ENCODE peak calls at places on chromosomes 3 and 15, in five cellular contexts. O is sigmoid colon, C is osteocyte, I is WTC11, H is cardiac fibroblast. X is an unnamed sample.

GRCh38 chr3:165259518-165260193 is 63.5 kb upstream of the SLITRK3 start:
- DNase-seq in O (no peak), C (no peak), H (peak), I (no peak), X (peak)

GRCh38 chr15:83512459-83512858 is 65.3 kb downstream of the SH3GL3 start:
- DNase-seq in H (no peak), C (no peak), I (no peak), O (no peak), X (no peak)

GRCh38 chr3:7999363-7999762 is 502.3 kb upstream of the LMCD1 start:
- DNase-seq in I (peak), O (no peak), C (no peak), H (no peak), X (no peak)

GRCh38 chr15:44536298-44536961 is 517 bp upstream of the EIF3J start:
- DNase-seq in I (peak), C (peak), O (no peak), H (peak), X (peak)

GRCh38 chr3:127682576-127682975 is 9.8 kb downstream of the ABTB1 start:
- DNase-seq in C (peak), I (peak), H (no peak), O (peak), X (no peak)

GRCh38 chr15:92421980-92422379 is 28.3 kb downstream of the ST8SIA2 start:
- DNase-seq in C (no peak), I (no peak), O (no peak), H (no peak), X (peak)

GRCh38 chr3:193812078-193812725 is 219.2 kb downstream of the OPA1 start:
- DNase-seq in I (peak), H (no peak), O (peak), C (no peak), X (no peak)

GRCh38 chr3:56855856-56856538 is 54.2 kb upstream of the ARHGEF3 start:
- DNase-seq in O (no peak), H (peak), I (peak), C (no peak), X (peak)

GRCh38 chr15:25850154-25851111 is 12.7 kb downstream of the ATP10A start:
- DNase-seq in H (peak), C (no peak), O (peak), I (peak), X (peak)

GRCh38 chr3:18580268-18580667 is 155.1 kb upstream of the SATB1 start:
- DNase-seq in I (no peak), H (no peak), O (no peak), C (no peak), X (no peak)

GRCh38 chr3:17194116-17194515 is 309.4 kb downstream of the PLCL2 start:
- DNase-seq in I (no peak), O (no peak), C (no peak), H (no peak), X (no peak)

GRCh38 chr3:18344306-18345014 is 80.7 kb downstream of the SATB1 start:
- DNase-seq in C (no peak), I (no peak), H (no peak), O (no peak), X (no peak)

GRCh38 chr3:31008986-31009385 is 114.5 kb upstream of the GADL1 start:
- DNase-seq in H (peak), O (no peak), I (no peak), C (no peak), X (no peak)

GRCh38 chr15:54097019-54097418 is 118.8 kb downstream of the UNC13C start:
- DNase-seq in O (no peak), H (no peak), C (no peak), I (no peak), X (no peak)

GRCh38 chr15:43329222-43329959 is 982 bp downstream of the LCMT2 start:
- DNase-seq in H (peak), C (no peak), I (peak), O (peak), X (no peak)

GRCh38 chr15:69044899-69045298 is 30.4 kb downstream of the NOX5 start:
- DNase-seq in I (no peak), O (no peak), H (peak), C (peak), X (peak)

GRCh38 chr3:127035672-127036071 is 52.8 kb downstream of the PLXNA1 start:
- DNase-seq in O (peak), C (no peak), I (no peak), H (peak), X (peak)

X was measured in mesenchymal stem cell.